ENCODE peak calls at places on chromosomes 16 and 17, in nine cellular contexts. W is PC-9, L is keratinocyte, C is heart left ventricle, Y is breast epithelium, R is IMR-90, N is tibial artery, I is uterus, Z is colonic mucosa. P is an unnamed sample. For H3K4me1, the result is how much of the 10 kb centered on the place peaks cover.

GRCh38 chr16:86772671-86773338 is 194.5 kb downstream of the FOXL1 start:
- DNase-seq in C (no peak), I (no peak), R (peak), Y (peak), N (peak), L (no peak), Z (no peak), W (no peak), P (no peak)

GRCh38 chr16:55115506-55115905 is 184.8 kb downstream of the IRX5 start:
- DNase-seq in N (no peak), L (no peak), Y (no peak), I (no peak), W (no peak), R (no peak), Z (no peak), C (no peak), P (no peak)

GRCh38 chr16:23948949-23949392 is 113.2 kb downstream of the PRKCB start:
- DNase-seq in C (no peak), N (no peak), Z (no peak), I (no peak), L (no peak), Y (no peak), W (no peak), R (no peak), P (peak)

GRCh38 chr17:55451203-55451641 is 29.6 kb upstream of the MMD start:
- DNase-seq in R (peak), N (no peak), C (no peak), Y (no peak), I (no peak), Z (no peak), L (no peak), W (no peak), P (no peak)

GRCh38 chr17:81465912-81466311 is 46.7 kb downstream of the ACTG1 start:
- DNase-seq in I (no peak), Z (no peak), R (no peak), Y (no peak), W (no peak), L (no peak), C (no peak), N (no peak), P (no peak)

GRCh38 chr16:55528974-55529373 is 20.1 kb downstream of the LPCAT2 start:
- DNase-seq in N (no peak), C (no peak), I (no peak), W (no peak), Z (no peak), R (no peak), L (no peak), Y (no peak), P (no peak)

GRCh38 chr16:30605148-30605547 is 5.0 kb downstream of the ZNF689 start:
- DNase-seq in N (no peak), C (no peak), R (no peak), L (no peak), Z (no peak), Y (no peak), I (no peak), W (no peak), P (no peak)

GRCh38 chr17:58343131-58343530 is 8.9 kb downstream of the SUPT4H1 start:
- DNase-seq in Z (no peak), N (no peak), W (no peak), L (no peak), I (no peak), R (no peak), Y (no peak), C (no peak), P (peak)

GRCh38 chr17:27226611-27227234 is 67.2 kb upstream of the WSB1 start:
- DNase-seq in N (no peak), Y (no peak), I (no peak), Z (no peak), R (peak), L (no peak), W (peak), C (no peak), P (no peak)

GRCh38 chr17:19727466-19728113 is 11.2 kb upstream of the SLC47A2 start:
- DNase-seq in Z (peak), W (no peak), N (peak), R (peak), L (no peak), I (peak), C (peak), Y (peak), P (peak)

GRCh38 chr17:58447039-58447975 is 30.0 kb upstream of the RNF43 start:
- DNase-seq in N (no peak), W (peak), Z (peak), Y (no peak), L (peak), R (peak), C (peak), I (no peak), P (peak)

GRCh38 chr17:44540246-44541084 is 16.8 kb upstream of the FZD2 start:
- DNase-seq in N (no peak), I (no peak), W (no peak), Z (no peak), R (no peak), L (no peak), C (no peak), Y (no peak), P (no peak)

GRCh38 chr16:66057056-66057455 is 309.4 kb upstream of the CDH5 start:
- DNase-seq in W (no peak), N (no peak), I (no peak), L (no peak), Z (peak), C (no peak), R (no peak), Y (no peak), P (no peak)

GRCh38 chr17:44971776-44972483 is 3.8 kb upstream of the C1QL1 start:
- DNase-seq in Z (no peak), I (no peak), W (no peak), C (no peak), Y (no peak), L (no peak), R (peak), N (no peak), P (no peak)

GRCh38 chr17:62933986-62934385 is 32.0 kb upstream of the TANC2 start:
- DNase-seq in C (no peak), Z (no peak), N (no peak), L (no peak), Y (no peak), R (no peak), W (no peak), I (no peak), P (no peak)

GRCh38 chr16:28981517-28981916 is 3.3 kb upstream of the LAT start:
- DNase-seq in C (no peak), L (no peak), I (no peak), W (no peak), R (no peak), N (no peak), Y (no peak), Z (peak), P (peak)

DNA sequence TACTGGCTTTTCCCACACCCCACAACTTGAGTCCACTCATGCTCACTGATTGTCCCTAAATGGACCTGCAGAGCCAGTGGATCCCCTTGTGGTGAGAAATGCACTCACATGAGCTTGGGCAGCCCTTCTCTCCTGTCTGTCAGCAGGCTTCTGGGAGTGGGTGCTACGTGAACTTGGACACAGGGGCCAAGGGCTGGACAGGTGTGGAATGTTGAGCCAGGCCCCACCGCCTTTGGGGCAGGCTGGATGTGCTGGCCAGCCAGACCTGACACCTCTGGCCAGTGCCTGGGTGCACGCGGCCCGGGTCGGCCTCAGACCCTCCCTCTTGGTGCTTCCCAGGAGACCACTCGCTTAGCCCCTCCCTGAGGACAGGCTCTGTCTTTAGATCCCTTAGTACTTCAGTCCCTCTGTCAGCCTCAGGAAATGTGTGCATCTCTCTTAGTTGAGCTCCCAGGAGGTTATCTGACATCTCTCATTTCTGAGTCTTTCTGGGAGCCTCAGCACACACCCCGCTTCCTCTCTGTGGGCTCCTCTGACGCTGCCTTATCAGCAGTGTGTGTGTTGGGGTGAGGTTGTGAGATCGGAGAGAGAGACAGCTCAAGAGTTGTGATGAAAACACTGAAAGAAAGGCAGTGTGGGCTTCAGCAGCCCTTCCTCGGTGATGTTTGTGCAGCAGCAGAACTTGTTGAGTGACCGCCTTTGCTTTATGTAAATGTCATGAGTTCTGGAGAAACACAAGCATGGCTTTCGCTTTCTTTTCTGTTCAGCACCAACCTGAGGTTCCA is 117.0 kb downstream of the RAB11FIP4 start:
- DNase-seq in R (peak), W (no peak), I (no peak), Z (peak), Y (no peak), L (no peak), N (no peak), C (no peak), P (peak)
- TF ChIP-seq CTCF in R (no peak), W (peak), I (no peak), Z (peak), Y (no peak), L (peak), N (no peak), C (no peak), P (no peak)

GRCh38 chr17:17416400-17417360 is 60.1 kb upstream of the MED9 start:
- DNase-seq in C (no peak), R (peak), Y (no peak), Z (no peak), L (no peak), N (peak), I (no peak), W (no peak), P (no peak)

GRCh38 chr17:17419166-17419565 is 57.6 kb upstream of the MED9 start:
- DNase-seq in Y (no peak), R (no peak), Z (no peak), I (no peak), L (no peak), N (no peak), C (no peak), W (no peak), P (no peak)

GRCh38 chr17:17416007-17416399 is 60.8 kb upstream of the MED9 start:
- DNase-seq in Y (no peak), R (peak), W (peak), Z (peak), I (no peak), N (no peak), C (no peak), L (no peak), P (no peak)

GRCh38 chr17:17419621-17420020 is 57.2 kb upstream of the MED9 start:
- DNase-seq in R (no peak), N (peak), W (no peak), Y (no peak), L (no peak), I (no peak), Z (no peak), C (no peak), P (no peak)

GRCh38 chr17:17417718-17418151 is 59.1 kb upstream of the MED9 start:
- DNase-seq in L (no peak), R (no peak), Z (peak), I (no peak), C (no peak), N (peak), Y (no peak), W (no peak), P (no peak)
- H3K4me1 ChIP-seq in L (under half), R (under half), Z (under half), I (under half), C (under half), N (under half), Y (under half), W (under half), P (under half)

DNA sequence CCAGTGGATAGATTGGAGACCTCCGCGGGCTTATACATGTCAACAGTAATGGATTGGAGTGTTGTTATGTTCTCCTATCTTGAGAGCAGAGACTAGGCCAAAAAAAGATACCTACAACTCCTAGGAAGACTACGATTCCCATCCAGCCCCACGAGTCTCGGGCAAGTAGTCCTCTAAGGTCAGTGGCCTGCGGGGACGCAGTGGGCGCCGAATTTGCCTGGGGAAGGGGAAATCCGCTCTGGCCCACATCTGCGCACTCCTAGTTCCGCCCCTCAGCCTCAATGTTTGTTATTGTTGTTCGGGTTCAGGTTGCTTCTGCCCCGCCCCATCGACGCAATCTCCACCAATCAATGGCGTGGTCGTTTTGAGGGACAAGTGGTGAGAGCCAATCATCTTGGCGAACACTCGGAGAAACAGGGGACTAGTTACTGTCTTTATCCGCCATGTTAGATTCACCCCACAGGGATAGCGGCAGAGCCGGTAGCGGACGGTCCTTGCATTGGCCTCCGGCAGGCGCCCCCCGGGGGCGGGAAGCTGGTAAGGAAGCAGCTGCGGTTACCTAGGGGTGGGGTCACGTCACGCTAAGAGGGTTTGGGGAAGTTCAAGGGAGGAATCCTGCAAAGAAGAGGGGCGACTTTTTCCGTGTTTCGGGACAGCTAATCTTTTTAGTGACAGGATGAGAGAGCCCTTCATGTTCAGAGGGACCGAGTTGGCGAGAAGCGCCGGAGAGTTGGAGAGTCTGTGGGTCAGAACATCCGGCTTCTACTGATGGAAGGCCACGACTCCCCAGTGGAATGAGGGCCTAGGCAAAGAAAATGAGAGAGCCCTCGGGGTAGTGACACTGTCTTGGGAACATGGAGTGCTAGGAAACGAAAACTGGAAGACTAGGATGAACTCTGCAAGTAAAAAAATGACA is at the start of gene NBR1:
- DNase-seq in N (peak), Z (peak), R (peak), C (peak), W (peak), I (peak), Y (peak), L (peak), P (peak)
- TF ChIP-seq CTCF in N (no peak), Z (no peak), R (peak), C (no peak), W (no peak), I (peak), Y (no peak), L (no peak), P (no peak)

DNA sequence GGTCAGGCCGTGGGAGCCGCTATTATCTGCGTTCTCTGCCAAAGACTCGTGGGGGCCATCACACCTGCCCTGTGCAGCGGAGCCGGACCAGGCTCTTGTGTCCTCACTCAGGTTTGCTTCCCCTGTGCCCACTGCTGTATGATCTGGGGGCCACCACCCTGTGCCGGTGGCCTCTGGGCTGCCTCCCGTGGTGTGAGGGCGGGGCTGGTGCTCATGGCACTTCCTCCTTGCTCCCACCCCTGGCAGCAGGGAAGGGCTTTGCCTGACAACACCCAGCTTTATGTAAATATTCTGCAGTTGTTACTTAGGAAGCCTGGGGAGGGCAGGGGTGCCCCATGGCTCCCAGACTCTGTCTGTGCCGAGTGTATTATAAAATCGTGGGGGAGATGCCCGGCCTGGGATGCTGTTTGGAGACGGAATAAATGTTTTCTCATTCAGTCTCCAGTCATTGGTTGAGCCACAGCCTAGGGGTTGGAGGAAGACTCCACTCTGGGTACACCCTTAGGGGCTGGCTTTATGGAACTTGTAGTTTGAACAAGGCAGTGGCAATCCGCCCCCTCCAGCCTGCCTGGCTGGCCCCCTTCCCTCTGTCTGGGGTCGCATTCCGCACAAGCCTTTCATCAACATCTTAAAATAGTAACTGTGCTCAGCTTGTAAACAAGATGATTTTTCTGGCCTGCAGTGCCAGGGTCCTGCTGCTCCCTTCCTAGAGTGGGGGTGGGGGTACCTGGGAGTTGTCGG is 4.1 kb downstream of the SYNGR2 start:
- DNase-seq in R (peak), W (peak), Z (peak), N (peak), C (no peak), I (peak), Y (no peak), L (no peak), P (peak)
- H3K4me1 ChIP-seq in R (under half), W (under half), Z (half or more), N (half or more), C (half or more), I (under half), Y (under half), L (under half), P (half or more)

GRCh38 chr17:70609566-70609965 is 440.2 kb downstream of the KCNJ2 start:
- DNase-seq in I (no peak), Z (no peak), C (no peak), N (no peak), L (no peak), R (no peak), W (no peak), Y (no peak), P (no peak)

GRCh38 chr17:70608193-70608592 is 438.9 kb downstream of the KCNJ2 start:
- DNase-seq in Z (no peak), W (no peak), C (no peak), N (no peak), I (no peak), L (no peak), Y (no peak), R (no peak), P (no peak)

GRCh38 chr17:70603226-70603625 is 433.9 kb downstream of the KCNJ2 start:
- DNase-seq in R (no peak), L (no peak), Z (no peak), I (no peak), C (no peak), Y (no peak), N (no peak), W (no peak), P (no peak)

GRCh38 chr17:70608957-70609356 is 439.6 kb downstream of the KCNJ2 start:
- DNase-seq in C (no peak), N (no peak), Y (no peak), I (no peak), W (no peak), R (no peak), L (no peak), Z (no peak), P (no peak)

GRCh38 chr17:70604854-70605253 is 435.5 kb downstream of the KCNJ2 start:
- DNase-seq in C (no peak), I (no peak), L (no peak), W (no peak), Z (no peak), Y (no peak), R (no peak), N (no peak), P (no peak)
- TF ChIP-seq CTCF in C (no peak), I (no peak), L (peak), W (no peak), Z (no peak), Y (no peak), R (no peak), N (no peak), P (no peak)